ENCODE peak calls at places on chromosomes 3 and 15, in five cellular contexts. One of them, this sample, is unnamed.
A peak's percentile ranks its signal among the peaks of the same experiment; 100 is the strongest.

GRCh38 chr3:13544293-13544831 is 4.6 kb upstream of the FBLN2 start:
- DNase-seq in HCT116: no peak
- DNase-seq in HepG2: no peak
- DNase-seq in endothelial cell of umbilical vein: no peak
- DNase-seq in A549: peak; percentile 38
- DNase-seq in this sample: no peak

GRCh38 chr15:68789921-68790575 is 30.6 kb downstream of the ANP32A start:
- DNase-seq in HCT116: no peak
- DNase-seq in endothelial cell of umbilical vein: peak; percentile 84
- DNase-seq in A549: no peak
- DNase-seq in HepG2: no peak
- DNase-seq in this sample: no peak

GRCh38 chr3:33039628-33040027 is 57.3 kb downstream of the GLB1 start:
- DNase-seq in HCT116: no peak
- DNase-seq in A549: no peak
- DNase-seq in endothelial cell of umbilical vein: no peak
- DNase-seq in HepG2: no peak
- DNase-seq in this sample: no peak

GRCh38 chr3:51024765-51025681 is 350.3 kb downstream of the DOCK3 start:
- DNase-seq in endothelial cell of umbilical vein: no peak
- DNase-seq in A549: no peak
- DNase-seq in HepG2: no peak
- DNase-seq in HCT116: no peak
- DNase-seq in this sample: peak; percentile 5

GRCh38 chr15:95620934-95621579 is 709.4 kb upstream of the NR2F2 start:
- DNase-seq in HepG2: no peak
- DNase-seq in endothelial cell of umbilical vein: no peak
- DNase-seq in A549: no peak
- DNase-seq in HCT116: no peak
- DNase-seq in this sample: peak; percentile 25

GRCh38 chr3:175273573-175273972 is 414.4 kb downstream of the NAALADL2 start:
- DNase-seq in HCT116: no peak
- DNase-seq in endothelial cell of umbilical vein: no peak
- DNase-seq in HepG2: no peak
- DNase-seq in A549: no peak
- DNase-seq in this sample: no peak

GRCh38 chr15:96324192-96324895 is 6.2 kb upstream of the NR2F2 start:
- DNase-seq in A549: no peak
- DNase-seq in endothelial cell of umbilical vein: peak; percentile 74
- DNase-seq in HCT116: no peak
- DNase-seq in HepG2: no peak
- DNase-seq in this sample: no peak

GRCh38 chr3:110865934-110866333 is 205.7 kb upstream of the NECTIN3 start:
- DNase-seq in endothelial cell of umbilical vein: no peak
- DNase-seq in HepG2: no peak
- DNase-seq in A549: no peak
- DNase-seq in HCT116: no peak
- DNase-seq in this sample: no peak

GRCh38 chr15:101000271-101000681 is 81.1 kb downstream of the LRRK1 start:
- DNase-seq in HCT116: no peak
- DNase-seq in endothelial cell of umbilical vein: no peak
- DNase-seq in A549: no peak
- DNase-seq in HepG2: no peak
- DNase-seq in this sample: no peak

GRCh38 chr15:67707520-67708283 is 117.6 kb upstream of the SKOR1 start:
- DNase-seq in endothelial cell of umbilical vein: no peak
- DNase-seq in HepG2: no peak
- DNase-seq in A549: no peak
- DNase-seq in HCT116: no peak
- DNase-seq in this sample: no peak

GRCh38 chr15:78599189-78599588 is 21.6 kb downstream of the CHRNA3 start:
- DNase-seq in HCT116: no peak
- DNase-seq in HepG2: no peak
- DNase-seq in A549: no peak
- DNase-seq in endothelial cell of umbilical vein: no peak
- DNase-seq in this sample: peak; percentile 22

DNA sequence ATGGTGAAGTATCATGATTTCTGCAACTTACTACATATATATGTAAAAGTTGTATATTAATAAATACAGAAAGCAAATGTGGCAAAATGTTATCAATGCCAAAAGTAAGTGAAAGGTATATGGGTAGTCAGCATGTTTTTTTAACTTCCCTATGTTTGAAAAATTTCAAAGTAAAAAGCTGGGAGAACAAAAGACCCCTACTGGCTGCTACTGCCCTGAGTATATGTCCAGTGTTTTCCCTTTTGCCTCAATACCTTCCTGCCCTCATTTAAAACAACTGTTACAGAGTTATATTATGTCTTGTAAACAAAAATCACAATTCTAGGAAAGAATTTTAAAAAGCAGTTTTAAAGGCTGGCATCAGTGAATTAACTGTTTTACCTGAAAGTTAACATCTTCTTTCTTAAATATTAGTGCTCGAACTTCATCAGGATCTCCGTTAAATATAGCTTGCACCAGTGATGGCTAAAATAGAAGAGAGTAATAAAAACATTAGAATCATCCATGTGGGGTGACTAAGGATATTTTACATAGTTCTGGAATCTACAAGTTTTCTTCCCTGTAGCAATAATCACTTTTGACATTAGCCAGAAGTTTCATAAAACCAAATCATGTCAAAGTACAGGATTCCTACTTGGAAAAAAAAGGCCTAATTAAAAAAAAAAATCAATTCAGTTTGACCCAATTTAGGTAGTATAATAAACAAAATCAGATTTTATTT is 2.8 kb downstream of the ANKRD28 start:
- DNase-seq in endothelial cell of umbilical vein: peak; percentile 68
- DNase-seq in HCT116: no peak
- DNase-seq in HepG2: no peak
- DNase-seq in A549: no peak
- DNase-seq in this sample: no peak
- H3K4me3 ChIP-seq in endothelial cell of umbilical vein: peak overlapping the region; percentile 84
- H3K4me3 ChIP-seq in HCT116: no peak overlapping the region
- H3K4me3 ChIP-seq in HepG2: no peak overlapping the region
- H3K4me3 ChIP-seq in A549: peak overlapping the region; percentile 45
- H3K4me3 ChIP-seq in this sample: peak overlapping the region; percentile 61

GRCh38 chr15:25185156-25185710 is 230.4 kb downstream of the SNRPN start:
- DNase-seq in A549: no peak
- DNase-seq in HCT116: no peak
- DNase-seq in endothelial cell of umbilical vein: no peak
- DNase-seq in HepG2: no peak
- DNase-seq in this sample: no peak
- TF ChIP-seq MAX in A549: no peak
- TF ChIP-seq MAX in HCT116: no peak
- TF ChIP-seq MAX in endothelial cell of umbilical vein: no peak
- TF ChIP-seq MAX in HepG2: no peak
- TF ChIP-seq MAX in this sample: no peak

DNA sequence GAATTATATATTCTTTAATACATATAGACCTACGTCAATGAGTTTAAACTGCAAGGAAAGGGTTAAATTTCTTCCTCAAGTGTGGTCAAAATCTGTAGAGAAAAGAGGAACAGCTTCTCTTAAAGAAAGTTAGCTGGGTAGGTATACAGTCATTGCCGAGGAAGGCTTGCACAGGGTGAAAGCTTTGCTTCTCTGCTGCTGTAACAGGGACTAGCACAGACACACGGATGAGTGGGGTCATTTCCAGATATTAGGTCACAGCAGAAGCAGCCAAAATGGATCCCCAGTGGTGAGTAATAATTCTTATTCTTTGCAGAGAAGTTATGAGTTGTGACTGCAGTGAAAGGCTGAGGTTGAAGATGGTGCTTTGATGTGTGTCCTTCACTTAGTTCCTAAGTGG is at the start of gene CD86:
- DNase-seq in endothelial cell of umbilical vein: no peak
- DNase-seq in A549: no peak
- DNase-seq in HCT116: no peak
- DNase-seq in HepG2: no peak
- DNase-seq in this sample: peak; percentile 78
- H3K4me3 ChIP-seq in endothelial cell of umbilical vein: no peak within 1 kb of the TSS
- H3K4me3 ChIP-seq in A549: no peak within 1 kb of the TSS
- H3K4me3 ChIP-seq in HCT116: no peak within 1 kb of the TSS
- H3K4me3 ChIP-seq in HepG2: no peak within 1 kb of the TSS
- H3K4me3 ChIP-seq in this sample: peak within 1 kb of the TSS; percentile 37

GRCh38 chr3:109316162-109316730 is at the start of gene DPPA2:
- DNase-seq in A549: no peak
- DNase-seq in endothelial cell of umbilical vein: no peak
- DNase-seq in HepG2: no peak
- DNase-seq in HCT116: no peak
- DNase-seq in this sample: no peak
- TF ChIP-seq MAX in A549: no peak
- TF ChIP-seq MAX in endothelial cell of umbilical vein: no peak
- TF ChIP-seq MAX in HepG2: no peak
- TF ChIP-seq MAX in HCT116: no peak
- TF ChIP-seq MAX in this sample: no peak